ENCODE peak calls at places on chromosomes 2 and 18, in six cellular contexts. A, X, R, F, T and I are unnamed samples.

GRCh38 chr2:235989591-235989990 is 178.6 kb downstream of the GBX2 start:
- DNase-seq in R (no peak), F (no peak), A (no peak), T (no peak), X (no peak), I (no peak)

GRCh38 chr2:230687498-230687897 is 25.1 kb upstream of the CAB39 start:
- DNase-seq in R (no peak), F (no peak), T (no peak), A (peak), X (peak), I (no peak)

GRCh38 chr2:176585791-176586190 is 316.5 kb downstream of the MTX2 start:
- DNase-seq in R (no peak), A (no peak), X (no peak), F (no peak), T (no peak), I (no peak)

GRCh38 chr2:55089716-55090115 is 39.5 kb upstream of the RTN4 start:
- DNase-seq in A (no peak), T (no peak), R (no peak), F (no peak), X (no peak), I (no peak)

GRCh38 chr18:11163668-11164067 is 14.3 kb upstream of the PIEZO2 start:
- DNase-seq in F (no peak), R (no peak), A (peak), X (no peak), T (peak), I (no peak)

GRCh38 chr18:70373062-70373519 is 84.2 kb downstream of the SOCS6 start:
- DNase-seq in R (no peak), T (no peak), F (peak), X (peak), A (no peak), I (no peak)

GRCh38 chr18:35322486-35323258 is 21.5 kb downstream of the ZNF24 start:
- DNase-seq in R (no peak), F (no peak), A (no peak), X (peak), T (no peak), I (no peak)

GRCh38 chr2:211455225-211455841 is 898.9 kb downstream of the CPS1 start:
- DNase-seq in R (no peak), T (peak), X (peak), F (no peak), A (no peak), I (no peak)

GRCh38 chr2:16118611-16119590 is 178.6 kb downstream of the MYCN start:
- DNase-seq in R (no peak), F (no peak), X (no peak), A (no peak), T (no peak), I (no peak)

GRCh38 chr2:12929806-12930205 is 213.1 kb downstream of the TRIB2 start:
- DNase-seq in X (no peak), T (no peak), A (no peak), R (no peak), F (no peak), I (no peak)

GRCh38 chr2:234955971-234956509 is 4.2 kb downstream of the SH3BP4 start:
- DNase-seq in X (no peak), A (no peak), T (no peak), F (no peak), R (peak), I (no peak)

GRCh38 chr2:227616631-227617030 is 667 bp upstream of the SCYGR4 start:
- DNase-seq in F (no peak), X (no peak), R (no peak), A (no peak), T (no peak), I (no peak)

GRCh38 chr2:30686000-30686399 is 121.2 kb downstream of the CAPN13 start:
- DNase-seq in X (no peak), A (no peak), F (no peak), T (peak), R (no peak), I (no peak)

GRCh38 chr2:187307606-187308005 is 140.4 kb downstream of the CALCRL start:
- DNase-seq in A (no peak), T (no peak), F (no peak), R (no peak), X (no peak), I (no peak)

GRCh38 chr18:57837917-57838548 is 34.9 kb upstream of the ATP8B1 start:
- DNase-seq in F (no peak), T (peak), R (no peak), X (no peak), A (no peak), I (peak)

GRCh38 chr18:3450358-3451107 is 561 bp downstream of the TGIF1 start:
- DNase-seq in F (no peak), T (peak), R (peak), A (peak), X (no peak), I (no peak)

GRCh38 chr18:79680100-79680879 is 687 bp downstream of the CTDP1 start:
- DNase-seq in R (no peak), T (peak), F (no peak), X (peak), A (peak), I (no peak)

GRCh38 chr2:235996419-235996818 is 171.8 kb downstream of the GBX2 start:
- DNase-seq in R (no peak), T (no peak), X (no peak), F (no peak), A (no peak), I (no peak)

GRCh38 chr2:232308986-232309385 is 69.6 kb upstream of the ALPP start:
- DNase-seq in A (no peak), X (no peak), R (no peak), F (no peak), T (no peak), I (no peak)

GRCh38 chr18:69787825-69788547 is 159.7 kb downstream of the CD226 start:
- DNase-seq in F (peak), T (no peak), X (peak), A (no peak), R (no peak), I (no peak)

GRCh38 chr2:86592547-86593230 is 29.4 kb upstream of the CHMP3 start:
- DNase-seq in X (no peak), T (no peak), F (no peak), A (no peak), R (no peak), I (no peak)

GRCh38 chr18:22066083-22066485 is 103.3 kb upstream of the GATA6 start:
- DNase-seq in X (no peak), A (no peak), T (no peak), F (no peak), R (no peak), I (no peak)

GRCh38 chr2:120269076-120269744 is 16.6 kb downstream of the RALB start:
- DNase-seq in X (no peak), R (no peak), T (no peak), F (no peak), A (no peak), I (no peak)

GRCh38 chr2:174729797-174730529 is 34.3 kb downstream of the CHRNA1 start:
- DNase-seq in R (no peak), X (no peak), F (no peak), T (no peak), A (no peak), I (no peak)

GRCh38 chr18:76459687-76460350 is 35.2 kb downstream of the ZNF516 start:
- DNase-seq in T (no peak), A (no peak), X (peak), R (peak), F (peak), I (no peak)

GRCh38 chr2:225735844-225736243 is 336.3 kb downstream of the NYAP2 start:
- DNase-seq in R (no peak), F (peak), A (no peak), T (no peak), X (peak), I (no peak)

GRCh38 chr2:25349397-25349796 is 7.7 kb upstream of the DNMT3A start:
- DNase-seq in A (no peak), F (peak), X (peak), R (no peak), T (no peak), I (no peak)

GRCh38 chr2:68908392-68908970 is 37.3 kb upstream of the BMP10 start:
- DNase-seq in T (peak), R (peak), F (peak), X (peak), A (peak), I (peak)

GRCh38 chr2:181074457-181074856 is 94.1 kb downstream of the UBE2E3 start:
- DNase-seq in A (no peak), R (no peak), F (no peak), X (peak), T (no peak), I (no peak)

GRCh38 chr18:13218376-13219011 is at the start of gene LDLRAD4:
- DNase-seq in R (peak), F (no peak), X (no peak), A (peak), T (no peak), I (no peak)

GRCh38 chr2:45128580-45128997 is 119.3 kb upstream of the SIX2 start:
- DNase-seq in T (no peak), A (no peak), X (peak), F (peak), R (no peak), I (no peak)

GRCh38 chr2:156343096-156343939 is 10.8 kb upstream of the NR4A2 start:
- DNase-seq in X (no peak), A (no peak), R (no peak), F (no peak), T (no peak), I (no peak)

GRCh38 chr2:57100436-57100835 is 916.6 kb downstream of the CCDC85A start:
- DNase-seq in A (no peak), R (no peak), F (no peak), X (no peak), T (no peak), I (no peak)

GRCh38 chr18:13562494-13563029 is 163.8 kb downstream of the FAM210A start:
- DNase-seq in X (no peak), T (peak), F (no peak), R (no peak), A (no peak), I (peak)

DNA sequence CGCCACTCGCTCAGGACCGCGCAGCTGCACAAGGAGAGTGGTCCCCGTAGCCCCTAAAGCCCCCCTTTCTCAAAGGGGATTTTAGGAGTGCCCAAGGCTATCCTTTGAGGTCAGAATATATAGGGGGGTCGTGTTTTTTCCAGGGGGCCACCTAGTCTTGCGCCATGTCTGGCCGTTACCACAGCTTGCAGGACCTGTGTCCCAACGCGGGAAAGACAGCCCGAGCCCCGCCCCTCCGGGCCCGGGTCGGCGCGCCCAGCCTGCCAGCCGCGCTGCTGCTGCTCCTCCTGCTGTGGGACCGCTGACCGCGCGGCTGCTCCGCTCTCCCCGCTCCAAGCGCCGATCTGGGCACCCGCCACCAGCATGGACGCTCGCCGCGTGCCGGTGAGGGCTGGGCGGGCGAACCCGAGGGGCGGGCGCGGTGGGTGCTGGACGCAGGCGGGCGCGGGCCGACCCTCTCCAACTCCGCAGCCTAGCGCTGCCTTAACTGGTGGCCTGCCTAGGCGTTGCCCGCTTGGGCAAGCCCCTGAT is at the start of gene CDCA7:
- DNase-seq in T (peak), R (no peak), A (peak), X (peak), F (no peak), I (no peak)
- TF ChIP-seq CTCF in T (no peak), R (no peak), A (no peak), X (no peak), F (no peak), I (no peak)

GRCh38 chr2:100245681-100246080 is 76.6 kb downstream of the LONRF2 start:
- DNase-seq in A (no peak), F (no peak), R (peak), T (no peak), X (no peak), I (no peak)
- H3K4me3 ChIP-seq in A (no peak), F (no peak), R (no peak), T (no peak), X (no peak), I (no peak)

GRCh38 chr2:170911314-170911889 is 17.7 kb upstream of the GORASP2 start:
- DNase-seq in A (no peak), X (no peak), R (no peak), T (no peak), F (no peak), I (no peak)
- TF ChIP-seq CTCF in A (no peak), X (no peak), R (no peak), T (no peak), F (no peak), I (no peak)

GRCh38 chr2:134724341-134724740 is 5.5 kb upstream of the TMEM163 start:
- DNase-seq in R (no peak), F (no peak), T (no peak), A (no peak), X (no peak), I (no peak)

GRCh38 chr2:134721596-134721995 is 2.8 kb upstream of the TMEM163 start:
- DNase-seq in T (no peak), X (no peak), F (no peak), A (no peak), R (no peak), I (no peak)

GRCh38 chr2:134722728-134723127 is 3.9 kb upstream of the TMEM163 start:
- DNase-seq in R (no peak), T (no peak), X (no peak), F (no peak), A (no peak), I (no peak)

GRCh38 chr2:134728163-134728562 is 9.4 kb upstream of the TMEM163 start:
- DNase-seq in R (no peak), X (no peak), A (no peak), T (no peak), F (no peak), I (no peak)

GRCh38 chr2:134727385-134727784 is 8.6 kb upstream of the TMEM163 start:
- DNase-seq in F (no peak), X (peak), R (no peak), T (no peak), A (no peak), I (no peak)
- H3K4me3 ChIP-seq in F (no peak), X (no peak), R (no peak), T (no peak), A (no peak), I (no peak)

GRCh38 chr2:151977631-151978030 is 121.2 kb downstream of the CACNB4 start:
- DNase-seq in X (no peak), R (no peak), A (no peak), F (no peak), T (no peak), I (no peak)

GRCh38 chr2:151984424-151984823 is 114.4 kb downstream of the CACNB4 start:
- DNase-seq in R (no peak), A (no peak), X (no peak), F (no peak), T (no peak), I (no peak)

GRCh38 chr2:151979694-151980093 is 119.2 kb downstream of the CACNB4 start:
- DNase-seq in R (no peak), F (no peak), X (no peak), T (no peak), A (no peak), I (no peak)

GRCh38 chr2:151978709-151979108 is 120.1 kb downstream of the CACNB4 start:
- DNase-seq in X (no peak), A (no peak), F (no peak), T (no peak), R (no peak), I (no peak)

DNA sequence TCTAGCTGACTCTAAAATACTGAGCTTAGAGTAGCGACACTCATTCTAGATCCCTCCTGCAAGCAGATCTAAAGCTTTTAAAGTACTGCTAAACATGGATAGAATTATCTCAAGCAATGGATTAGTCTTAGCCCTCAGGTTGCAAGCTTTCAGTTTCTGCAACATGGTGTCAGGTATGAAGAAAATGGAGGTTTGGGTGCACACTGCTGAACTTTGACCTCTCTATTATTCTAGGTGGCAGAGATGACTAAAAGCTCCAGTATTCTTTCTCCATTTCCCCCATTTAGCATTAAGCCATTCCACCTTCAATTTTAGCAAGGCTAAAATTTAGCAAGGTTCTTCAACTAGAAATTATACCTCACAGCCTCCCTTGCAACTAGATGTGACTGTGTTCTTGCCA is 117.0 kb downstream of the CACNB4 start:
- DNase-seq in T (no peak), F (no peak), R (no peak), X (no peak), A (no peak), I (no peak)
- TF ChIP-seq CTCF in T (no peak), F (no peak), R (no peak), X (no peak), A (no peak), I (no peak)

DNA sequence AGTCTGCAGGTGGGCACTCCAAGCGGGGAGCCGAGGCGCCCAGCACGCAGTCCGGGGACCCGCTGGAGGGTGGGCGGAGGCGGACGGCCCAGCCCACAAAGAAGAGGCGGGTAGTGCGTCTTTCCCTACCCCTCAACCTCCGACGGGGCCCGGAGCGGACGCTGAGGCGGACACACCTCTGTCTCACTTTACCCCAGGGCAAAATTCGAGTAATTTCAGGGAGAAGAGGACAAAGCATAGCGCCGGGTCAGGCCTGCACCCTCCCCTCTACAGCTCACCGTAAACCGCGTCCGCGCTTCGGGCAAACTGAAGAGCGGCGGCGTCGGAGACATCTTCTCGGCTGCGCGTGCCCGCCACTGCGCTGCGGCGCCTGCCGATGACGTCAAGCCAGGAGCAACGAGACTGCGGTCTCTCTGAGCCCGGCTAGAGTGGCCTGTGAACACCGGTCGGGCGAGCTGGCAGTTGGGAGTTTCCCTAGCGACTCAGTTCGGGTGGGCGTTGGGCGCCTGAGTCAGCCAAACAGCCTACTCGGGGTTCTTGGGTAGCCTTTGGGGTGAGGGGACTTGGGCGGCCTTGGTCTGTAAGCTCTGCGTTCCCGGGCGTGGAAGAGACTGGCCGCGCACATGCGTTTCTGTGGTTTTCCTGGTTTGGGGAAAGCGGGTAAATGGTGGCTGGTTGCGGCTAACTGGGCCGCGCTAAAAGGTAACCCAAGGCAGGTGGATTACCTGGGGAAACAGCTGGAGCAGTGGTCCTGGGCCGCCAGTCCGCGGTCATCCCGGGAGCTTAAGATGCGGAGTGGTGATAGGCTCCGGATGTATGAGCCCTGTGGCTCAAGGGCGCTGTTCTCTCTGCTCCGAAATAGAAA is at the start of gene THOC1:
- DNase-seq in A (peak), R (peak), X (peak), F (peak), T (peak), I (peak)
- H3K4me3 ChIP-seq in A (peak), R (peak), X (peak), F (peak), T (peak), I (peak)

GRCh38 chr2:134669731-134670669 is 48.8 kb downstream of the TMEM163 start:
- DNase-seq in R (peak), A (no peak), F (no peak), X (no peak), T (no peak), I (no peak)
- TF ChIP-seq CTCF in R (no peak), A (no peak), F (no peak), X (no peak), T (no peak), I (no peak)

DNA sequence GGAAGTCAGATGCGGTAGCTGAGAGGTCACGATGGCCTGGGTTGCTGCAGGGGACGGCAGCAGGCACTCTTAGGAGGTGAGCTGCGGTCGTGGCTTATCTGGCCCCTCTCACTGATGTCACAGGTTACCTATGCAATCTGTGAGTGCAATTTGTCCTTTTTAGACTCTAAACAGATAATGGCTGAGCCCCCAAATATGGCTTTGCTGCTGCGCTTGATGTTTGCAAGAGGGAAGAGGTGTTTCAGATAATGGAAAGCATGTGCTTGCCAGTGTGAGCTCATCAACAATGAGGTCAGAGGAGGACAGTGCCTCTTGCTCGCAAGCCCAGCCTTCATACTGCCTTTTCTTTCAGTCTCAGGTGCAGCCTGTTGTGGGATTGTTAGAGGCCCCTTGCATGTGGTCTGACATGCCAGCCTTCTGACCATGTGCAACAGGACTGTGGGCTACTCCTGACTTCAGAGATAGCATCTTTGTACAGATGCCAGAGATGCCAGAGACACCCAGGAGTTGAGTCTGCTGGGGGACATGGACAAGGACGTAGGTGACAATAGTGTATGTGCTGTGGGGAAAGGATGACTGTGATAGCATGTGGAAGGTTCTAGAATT is 151.3 kb downstream of the TANC1 start:
- DNase-seq in F (no peak), X (no peak), T (no peak), R (no peak), A (no peak), I (no peak)
- H3K4me3 ChIP-seq in F (no peak), X (no peak), T (no peak), R (no peak), A (no peak), I (no peak)

DNA sequence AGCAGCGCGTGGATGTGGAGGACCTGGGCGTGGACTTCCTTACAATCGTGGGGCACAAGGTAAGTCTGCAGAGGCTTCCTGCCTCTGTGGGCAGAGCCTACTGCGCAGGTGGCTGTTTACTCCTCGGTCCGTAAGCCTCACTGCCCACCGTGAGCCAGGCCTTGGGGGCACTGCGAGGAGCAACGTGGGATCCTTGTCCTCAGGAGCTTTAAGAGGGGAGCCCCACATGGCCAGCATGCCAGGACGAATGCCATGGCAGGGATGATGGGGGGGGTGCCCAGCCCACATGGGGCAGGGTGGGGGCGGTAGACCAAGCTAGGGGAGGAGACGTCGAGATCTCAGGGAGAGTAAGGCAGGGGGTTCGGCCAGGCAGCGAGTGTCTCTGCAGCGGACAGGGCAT is 18.0 kb upstream of the ESPNL start:
- DNase-seq in X (no peak), R (no peak), A (no peak), F (no peak), T (no peak), I (no peak)
- TF ChIP-seq CTCF in X (no peak), R (no peak), A (no peak), F (no peak), T (no peak), I (no peak)